ENCODE peak calls at places on chromosomes 5 and 9, in six cellular contexts. T, P, I, X, L and K are unnamed samples.

GRCh38 chr9:21576331-21577189 is 94.4 kb upstream of the IFNE start:
- DNase-seq in X (no peak), I (no peak), T (no peak), P (peak), L (no peak), K (no peak)

GRCh38 chr9:98251554-98251953 is 3.9 kb downstream of the TBC1D2 start:
- DNase-seq in I (no peak), T (no peak), X (no peak), P (no peak), L (no peak), K (no peak)

GRCh38 chr9:27625751-27626628 is 52.7 kb upstream of the C9orf72 start:
- DNase-seq in P (no peak), T (no peak), L (no peak), I (no peak), X (no peak), K (no peak)

GRCh38 chr5:110957934-110958333 is 113.6 kb upstream of the TSLP start:
- DNase-seq in T (no peak), X (no peak), P (no peak), I (no peak), L (no peak), K (no peak)

GRCh38 chr5:136058031-136058971 is 29.5 kb downstream of the TGFBI start:
- DNase-seq in T (no peak), P (peak), X (no peak), I (no peak), L (no peak), K (no peak)

GRCh38 chr9:34375901-34376595 is 650 bp downstream of the MYORG start:
- DNase-seq in L (peak), T (no peak), I (peak), P (no peak), X (peak), K (peak)

GRCh38 chr9:136087741-136088480 is 7.2 kb downstream of the NACC2 start:
- DNase-seq in T (no peak), P (no peak), X (no peak), I (no peak), L (no peak), K (no peak)

GRCh38 chr9:107492381-107492780 is 2.8 kb upstream of the KLF4 start:
- DNase-seq in L (no peak), I (no peak), P (no peak), T (no peak), X (no peak), K (no peak)

GRCh38 chr9:117245225-117245624 is 169.6 kb downstream of the ASTN2 start:
- DNase-seq in I (no peak), P (no peak), T (no peak), L (no peak), X (peak), K (no peak)

GRCh38 chr5:128424672-128425071 is 113.4 kb downstream of the FBN2 start:
- DNase-seq in T (no peak), X (no peak), I (no peak), P (no peak), L (no peak), K (no peak)